ENCODE peak calls at places on chromosomes 11 and 22, in four cellular contexts. One of them, this sample, is unnamed.

GRCh38 chr11:95426823-95427462 is 195.9 kb upstream of the SESN3 start:
- DNase-seq in GM12891: no peak
- DNase-seq in GM12878: no peak
- DNase-seq in K562: no peak
- DNase-seq in this sample: no peak

GRCh38 chr22:22855617-22856308 is 31.9 kb upstream of the IGLL5 start:
- DNase-seq in GM12891: peak
- DNase-seq in K562: peak
- DNase-seq in GM12878: no peak
- DNase-seq in this sample: no peak

GRCh38 chr11:68264244-68264643 is 7.5 kb downstream of the C11orf24 start:
- DNase-seq in GM12878: no peak
- DNase-seq in K562: no peak
- DNase-seq in GM12891: no peak
- DNase-seq in this sample: no peak

GRCh38 chr11:1026163-1026450 is 10.4 kb downstream of the MUC6 start:
- DNase-seq in K562: no peak
- DNase-seq in GM12891: no peak
- DNase-seq in GM12878: no peak
- DNase-seq in this sample: no peak

GRCh38 chr22:45738206-45738605 is 66.6 kb downstream of the ATXN10 start:
- DNase-seq in K562: no peak
- DNase-seq in GM12891: no peak
- DNase-seq in GM12878: no peak
- DNase-seq in this sample: no peak

GRCh38 chr22:36858966-36859365 is 1.8 kb upstream of the NCF4 start:
- DNase-seq in GM12878: no peak
- DNase-seq in K562: no peak
- DNase-seq in GM12891: no peak
- DNase-seq in this sample: no peak

GRCh38 chr11:12157241-12157661 is 46.9 kb downstream of the MICAL2 start:
- DNase-seq in GM12878: no peak
- DNase-seq in GM12891: no peak
- DNase-seq in K562: no peak
- DNase-seq in this sample: no peak

GRCh38 chr11:116334596-116334995 is 438.2 kb downstream of the BUD13 start:
- DNase-seq in GM12891: no peak
- DNase-seq in K562: no peak
- DNase-seq in GM12878: no peak
- DNase-seq in this sample: no peak

GRCh38 chr11:63945482-63946163 is 6.8 kb downstream of the NAA40 start:
- DNase-seq in GM12878: no peak
- DNase-seq in K562: peak
- DNase-seq in GM12891: no peak
- DNase-seq in this sample: no peak

GRCh38 chr22:42684462-42685195 is 35.4 kb upstream of the CYB5R3 start:
- DNase-seq in GM12891: no peak
- DNase-seq in K562: no peak
- DNase-seq in GM12878: no peak
- DNase-seq in this sample: no peak

GRCh38 chr11:75269896-75270295 is 29.3 kb downstream of the TPBGL start:
- DNase-seq in GM12878: no peak
- DNase-seq in K562: no peak
- DNase-seq in GM12891: no peak
- DNase-seq in this sample: no peak

GRCh38 chr11:65532388-65533064 is 7.6 kb downstream of the SCYL1 start:
- DNase-seq in GM12878: no peak
- DNase-seq in K562: no peak
- DNase-seq in GM12891: no peak
- DNase-seq in this sample: no peak

GRCh38 chr22:36797988-36798670 is 18.7 kb downstream of the PVALB start:
- DNase-seq in K562: no peak
- DNase-seq in GM12891: no peak
- DNase-seq in GM12878: no peak
- DNase-seq in this sample: no peak

GRCh38 chr22:18024276-18024939 is at the start of gene MICAL3:
- DNase-seq in GM12878: no peak
- DNase-seq in K562: peak
- DNase-seq in GM12891: peak
- DNase-seq in this sample: peak

GRCh38 chr11:76257040-76257730 is 50.9 kb upstream of the WNT11 start:
- DNase-seq in GM12878: no peak
- DNase-seq in GM12891: no peak
- DNase-seq in K562: no peak
- DNase-seq in this sample: no peak

GRCh38 chr11:115298613-115299012 is 205.6 kb downstream of the CADM1 start:
- DNase-seq in K562: no peak
- DNase-seq in GM12891: no peak
- DNase-seq in GM12878: no peak
- DNase-seq in this sample: no peak

GRCh38 chr22:23402275-23403151 is 177.6 kb downstream of the IGLL1 start:
- DNase-seq in K562: peak
- DNase-seq in GM12878: no peak
- DNase-seq in GM12891: peak
- DNase-seq in this sample: peak

GRCh38 chr11:119713361-119714040 is 15.5 kb downstream of the NECTIN1 start:
- DNase-seq in GM12891: no peak
- DNase-seq in K562: no peak
- DNase-seq in GM12878: no peak
- DNase-seq in this sample: no peak

GRCh38 chr11:85170184-85170583 is 457.0 kb downstream of the DLG2 start:
- DNase-seq in GM12891: no peak
- DNase-seq in GM12878: no peak
- DNase-seq in K562: no peak
- DNase-seq in this sample: no peak

GRCh38 chr22:43297246-43298061 is 45.7 kb downstream of the SCUBE1 start:
- DNase-seq in GM12891: no peak
- DNase-seq in GM12878: no peak
- DNase-seq in K562: no peak
- DNase-seq in this sample: no peak

GRCh38 chr22:46586531-46587011 is 33.6 kb upstream of the GRAMD4 start:
- DNase-seq in K562: no peak
- DNase-seq in GM12878: no peak
- DNase-seq in GM12891: no peak
- DNase-seq in this sample: no peak

GRCh38 chr11:112529071-112529470 is 268.4 kb upstream of the PLET1 start:
- DNase-seq in GM12878: no peak
- DNase-seq in K562: no peak
- DNase-seq in GM12891: no peak
- DNase-seq in this sample: no peak

GRCh38 chr11:2883717-2884423 is 1.7 kb downstream of the CDKN1C start:
- DNase-seq in K562: peak
- DNase-seq in GM12878: no peak
- DNase-seq in GM12891: no peak
- DNase-seq in this sample: no peak

GRCh38 chr11:78318733-78319132 is 98.9 kb downstream of the GAB2 start:
- DNase-seq in K562: no peak
- DNase-seq in GM12878: no peak
- DNase-seq in GM12891: no peak
- DNase-seq in this sample: no peak

GRCh38 chr11:126878892-126879291 is 121.7 kb downstream of the KIRREL3 start:
- DNase-seq in K562: no peak
- DNase-seq in GM12891: no peak
- DNase-seq in GM12878: no peak
- DNase-seq in this sample: no peak

GRCh38 chr22:17777005-17777716 is 2.9 kb upstream of the BID start:
- DNase-seq in GM12878: peak
- DNase-seq in K562: peak
- DNase-seq in GM12891: peak
- DNase-seq in this sample: peak

GRCh38 chr22:29773233-29773632 is 6.1 kb downstream of the UQCR10 start:
- DNase-seq in GM12891: no peak
- DNase-seq in K562: no peak
- DNase-seq in GM12878: no peak
- DNase-seq in this sample: no peak

DNA sequence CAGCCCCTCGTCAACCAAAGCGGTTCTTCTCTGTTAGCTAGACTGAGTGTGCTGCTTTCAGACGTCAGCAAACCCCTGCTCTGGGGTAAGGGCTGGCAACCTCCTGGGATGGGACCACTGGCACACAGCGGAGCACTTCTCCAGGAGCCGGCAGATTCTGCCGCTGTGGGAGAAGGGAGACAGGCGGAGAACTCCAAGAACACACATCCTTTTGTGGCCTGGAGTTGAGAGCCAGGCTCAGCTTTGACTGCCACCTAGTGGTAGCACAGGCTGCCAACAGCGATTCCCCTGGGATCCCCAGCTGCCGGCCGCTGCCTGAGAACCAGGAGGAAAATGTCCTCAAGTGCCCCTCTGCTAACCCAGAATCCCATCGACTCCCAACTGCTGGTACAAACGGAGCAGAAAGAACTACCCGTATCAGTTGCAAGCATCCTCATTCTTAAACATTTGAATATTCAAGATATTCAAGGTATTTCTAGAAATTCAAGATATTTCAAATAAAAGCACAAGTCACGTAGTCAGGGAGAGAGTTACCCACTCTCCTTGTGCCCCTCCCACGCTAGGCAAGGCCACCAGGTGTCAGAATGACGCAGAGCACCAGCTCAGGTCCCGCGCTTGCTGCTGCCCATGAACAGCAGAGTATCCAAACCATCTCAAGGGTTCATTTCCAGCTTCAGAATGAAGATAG is 4.9 kb downstream of the LTO1 start:
- DNase-seq in GM12878: no peak
- DNase-seq in K562: peak
- DNase-seq in GM12891: peak
- DNase-seq in this sample: peak
- TF ChIP-seq POLR2AphosphoS5 in GM12878: no peak
- TF ChIP-seq POLR2AphosphoS5 in K562: no peak
- TF ChIP-seq POLR2AphosphoS5 in GM12891: no peak
- TF ChIP-seq POLR2AphosphoS5 in this sample: peak

GRCh38 chr11:79436911-79437273 is 3.9 kb downstream of the TENM4 start:
- DNase-seq in GM12891: no peak
- DNase-seq in GM12878: no peak
- DNase-seq in K562: no peak
- DNase-seq in this sample: no peak

GRCh38 chr11:79439430-79439892 is 1.4 kb downstream of the TENM4 start:
- DNase-seq in GM12891: no peak
- DNase-seq in K562: no peak
- DNase-seq in GM12878: no peak
- DNase-seq in this sample: no peak

GRCh38 chr11:79437274-79437980 is 3.4 kb downstream of the TENM4 start:
- DNase-seq in K562: no peak
- DNase-seq in GM12878: no peak
- DNase-seq in GM12891: no peak
- DNase-seq in this sample: peak

GRCh38 chr11:79438631-79439429 is 2.0 kb downstream of the TENM4 start:
- DNase-seq in GM12878: no peak
- DNase-seq in GM12891: no peak
- DNase-seq in K562: no peak
- DNase-seq in this sample: peak

DNA sequence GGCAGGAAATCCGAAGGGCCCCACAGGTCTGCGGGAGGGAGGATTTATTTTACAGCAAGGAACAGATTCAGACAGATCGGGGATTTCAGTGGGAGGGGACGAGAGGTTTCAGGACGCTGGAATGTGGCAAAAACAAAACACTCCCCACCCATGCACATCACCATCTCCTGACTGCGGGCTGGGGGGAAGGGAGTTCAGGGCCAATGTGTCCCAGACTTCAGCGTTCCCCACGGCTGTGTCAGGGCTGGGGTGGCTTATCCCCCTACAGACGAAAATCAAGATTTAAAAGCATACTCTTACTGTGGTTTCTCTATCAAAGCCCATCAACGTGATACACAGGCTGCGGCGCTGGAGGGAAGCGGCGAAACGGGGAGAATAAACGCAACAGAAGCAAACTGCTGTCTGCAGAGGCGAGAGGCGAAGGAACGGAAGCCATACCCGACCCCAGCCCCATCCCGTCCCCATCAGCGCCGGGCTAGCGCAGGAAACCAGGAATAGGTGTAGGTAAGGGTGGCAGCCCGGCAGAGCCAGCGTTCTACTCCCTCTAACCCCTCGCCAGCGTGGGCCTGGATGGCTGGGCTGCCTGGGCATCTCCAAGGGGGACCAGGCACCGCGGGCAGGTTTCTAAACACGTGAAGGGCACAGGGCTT is 2.7 kb downstream of the TENM4 start:
- DNase-seq in GM12891: no peak
- DNase-seq in K562: no peak
- DNase-seq in GM12878: no peak
- DNase-seq in this sample: peak
- TF ChIP-seq POLR2A in GM12891: no peak
- TF ChIP-seq POLR2A in K562: no peak
- TF ChIP-seq POLR2A in GM12878: no peak
- TF ChIP-seq POLR2A in this sample: no peak

GRCh38 chr22:49664891-49665290 is 162.8 kb downstream of the BRD1 start:
- DNase-seq in GM12878: no peak
- DNase-seq in K562: no peak
- DNase-seq in GM12891: no peak
- DNase-seq in this sample: no peak
- TF ChIP-seq TAF1 in GM12878: no peak
- TF ChIP-seq TAF1 in K562: no peak
- TF ChIP-seq TAF1 in GM12891: no peak
- TF ChIP-seq TAF1 in this sample: no peak

GRCh38 chr11:10694481-10695239 is 1.1 kb upstream of the IRAG1 start:
- DNase-seq in GM12891: no peak
- DNase-seq in GM12878: no peak
- DNase-seq in K562: no peak
- DNase-seq in this sample: no peak

GRCh38 chr11:10699072-10699471 is 5.5 kb upstream of the IRAG1 start:
- DNase-seq in K562: no peak
- DNase-seq in GM12891: no peak
- DNase-seq in GM12878: no peak
- DNase-seq in this sample: no peak

GRCh38 chr11:10695821-10696220 is 2.3 kb upstream of the IRAG1 start:
- DNase-seq in K562: no peak
- DNase-seq in GM12891: no peak
- DNase-seq in GM12878: no peak
- DNase-seq in this sample: no peak

GRCh38 chr11:10693509-10694071 is at the start of gene IRAG1:
- DNase-seq in GM12891: no peak
- DNase-seq in K562: no peak
- DNase-seq in GM12878: no peak
- DNase-seq in this sample: no peak

DNA sequence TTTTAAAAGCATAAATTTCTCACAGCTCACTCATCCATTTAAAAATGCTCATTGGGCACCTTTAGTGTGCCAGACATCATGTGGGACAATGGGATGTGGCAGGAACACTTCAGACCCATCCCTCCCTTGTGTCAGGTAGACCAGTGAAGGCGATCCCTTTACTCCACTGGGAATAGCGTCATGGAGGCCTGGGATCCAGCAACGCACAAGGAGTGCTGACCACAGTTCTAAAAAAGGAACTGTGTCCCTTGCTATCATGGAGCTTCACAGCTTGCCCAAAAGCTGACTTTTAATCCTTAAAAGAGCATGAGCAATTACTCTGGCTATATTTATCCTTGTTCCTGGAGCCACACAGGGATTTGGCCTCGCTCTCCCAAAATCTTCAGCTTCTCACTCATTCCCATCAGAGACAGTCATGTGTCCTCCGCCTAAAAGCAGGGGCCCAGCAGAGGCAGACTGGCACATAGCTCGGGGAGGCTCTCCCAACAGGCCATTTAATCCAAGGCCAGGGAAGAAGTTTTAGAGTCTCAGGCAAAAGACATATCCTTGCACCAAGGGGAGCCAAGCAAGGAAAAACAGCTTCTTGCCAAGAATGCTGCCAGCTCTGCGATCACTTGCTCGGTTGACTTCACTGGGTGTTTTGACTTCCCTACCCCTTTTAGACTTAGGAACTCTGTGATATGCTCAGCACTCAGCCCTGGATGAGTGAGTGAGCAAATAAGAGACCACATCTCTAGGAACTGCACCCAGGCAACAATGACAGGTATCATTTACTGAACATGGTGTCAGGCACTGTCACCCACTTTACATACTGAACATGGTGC is 3.5 kb upstream of the IRAG1 start:
- DNase-seq in K562: no peak
- DNase-seq in GM12891: no peak
- DNase-seq in GM12878: no peak
- DNase-seq in this sample: no peak
- TF ChIP-seq POLR2AphosphoS5 in K562: no peak
- TF ChIP-seq POLR2AphosphoS5 in GM12891: no peak
- TF ChIP-seq POLR2AphosphoS5 in GM12878: no peak
- TF ChIP-seq POLR2AphosphoS5 in this sample: no peak

This sample was measured in GM12892.